ENCODE peak calls at places on chromosomes 4 and X, in six cellular contexts. V is left lung; W is activated naive CD8-positive, alpha-beta T cell treated with anti-CD3 and anti-CD28 coated beads for 36 hours; Z is ACHN; J is stimulated activated CD4-positive, alpha-beta T cell treated with anti-CD3 and anti-CD28 coated beads, Interleukin-4, amount 100 ng/mL, for 48 hours; D is SJSA1. U is an unnamed sample.

GRCh38 chr4:68591204-68591603 is 15.1 kb upstream of the UGT2B17 start:
- DNase-seq in V (no peak), W (no peak), Z (peak; percentile 4), J (no peak), D (no peak), U (no peak)

GRCh38 chrX:46777971-46778810 is 19.3 kb upstream of the SLC9A7 start:
- DNase-seq in V (no peak), W (no peak), Z (no peak), J (no peak), D (peak; percentile 37), U (no peak)

GRCh38 chrX:9171841-9172240 is 137.9 kb upstream of the FAM9B start:
- DNase-seq in V (no peak), W (no peak), Z (peak; percentile 86), J (no peak), D (no peak), U (no peak)

GRCh38 chr4:173333658-173334084 is 487 bp downstream of the HMGB2 start:
- DNase-seq in V (peak; percentile 91), W (peak; percentile 41), Z (peak; percentile 30), J (no peak), D (no peak), U (peak; percentile 93)

GRCh38 chr4:183096276-183096965 is 2.6 kb upstream of the WWC2 start:
- DNase-seq in V (no peak), W (no peak), Z (no peak), J (no peak), D (no peak), U (no peak)

GRCh38 chr4:76594152-76594551 is 159.1 kb downstream of the SHROOM3 start:
- DNase-seq in V (no peak), W (no peak), Z (no peak), J (no peak), D (no peak), U (no peak)

GRCh38 chrX:153689654-153690465 is 2.1 kb downstream of the SLC6A8 start:
- DNase-seq in V (no peak), W (no peak), Z (peak; percentile 12), J (no peak), D (no peak), U (peak; percentile 61)

GRCh38 chr4:179095585-179096228 is 1653.5 kb upstream of the AGA start:
- DNase-seq in V (no peak), W (no peak), Z (peak; percentile 52), J (no peak), D (no peak), U (no peak)

GRCh38 chrX:49268702-49269009 is 937 bp upstream of the PPP1R3F start:
- DNase-seq in V (no peak), W (no peak), Z (no peak), J (no peak), D (no peak), U (no peak)

GRCh38 chrX:3550160-3550765 is 163.2 kb downstream of the PRKX start:
- DNase-seq in V (no peak), W (no peak), Z (peak; percentile 7), J (no peak), D (no peak), U (no peak)

GRCh38 chrX:13716905-13717304 is 17.5 kb downstream of the TRAPPC2 start:
- DNase-seq in V (no peak), W (no peak), Z (no peak), J (no peak), D (no peak), U (no peak)

GRCh38 chr4:154927126-154927525 is 146.1 kb downstream of the RBM46 start:
- DNase-seq in V (no peak), W (no peak), Z (no peak), J (no peak), D (no peak), U (no peak)

GRCh38 chr4:89539374-89539773 is 231.8 kb upstream of the GPRIN3 start:
- DNase-seq in V (no peak), W (no peak), Z (no peak), J (no peak), D (peak; percentile 63), U (no peak)

GRCh38 chr4:23819041-23819511 is 70.8 kb downstream of the PPARGC1A start:
- DNase-seq in V (no peak), W (no peak), Z (peak; percentile 78), J (no peak), D (no peak), U (no peak)

GRCh38 chr4:79852305-79852730 is 220.7 kb downstream of the ANTXR2 start:
- DNase-seq in V (no peak), W (no peak), Z (no peak), J (no peak), D (no peak), U (peak; percentile 57)

GRCh38 chr4:105526656-105527055 is 25.8 kb upstream of the ARHGEF38 start:
- DNase-seq in V (peak; percentile 51), W (no peak), Z (no peak), J (no peak), D (no peak), U (peak; percentile 57)

GRCh38 chr4:81523672-81524436 is 52.1 kb upstream of the RASGEF1B start:
- DNase-seq in V (no peak), W (no peak), Z (no peak), J (no peak), D (no peak), U (no peak)

GRCh38 chrX:36867143-36867542 is 141.0 kb upstream of the FAM47C start:
- DNase-seq in V (no peak), W (no peak), Z (peak; percentile 19), J (no peak), D (peak; percentile 1), U (no peak)

GRCh38 chrX:14694631-14695030 is 165.3 kb downstream of the GLRA2 start:
- DNase-seq in V (no peak), W (no peak), Z (no peak), J (no peak), D (no peak), U (no peak)

GRCh38 chr4:62399242-62399641 is 1199.1 kb downstream of the ADGRL3 start:
- DNase-seq in V (no peak), W (no peak), Z (no peak), J (no peak), D (no peak), U (no peak)

GRCh38 chr4:26116057-26116456 is 202.0 kb downstream of the SMIM20 start:
- DNase-seq in V (no peak), W (no peak), Z (no peak), J (no peak), D (no peak), U (no peak)

GRCh38 chr4:159191989-159192388 is 89.1 kb downstream of the RAPGEF2 start:
- DNase-seq in V (no peak), W (no peak), Z (peak; percentile 78), J (no peak), D (peak; percentile 21), U (no peak)

GRCh38 chrX:63751481-63751880 is 33.5 kb downstream of the ARHGEF9 start:
- DNase-seq in V (no peak), W (no peak), Z (no peak), J (no peak), D (no peak), U (no peak)

GRCh38 chrX:49185062-49185394 is 1.1 kb downstream of the PRICKLE3 start:
- DNase-seq in V (no peak), W (no peak), Z (peak; percentile 16), J (no peak), D (no peak), U (no peak)

GRCh38 chrX:113935516-113935915 is 648.4 kb upstream of the HTR2C start:
- DNase-seq in V (no peak), W (no peak), Z (no peak), J (no peak), D (no peak), U (no peak)

GRCh38 chrX:33735182-33735581 is 396.9 kb downstream of the FAM47A start:
- DNase-seq in V (no peak), W (no peak), Z (no peak), J (no peak), D (no peak), U (no peak)

GRCh38 chrX:22800360-22800759 is 199.4 kb upstream of the DDX53 start:
- DNase-seq in V (no peak), W (no peak), Z (peak; percentile 73), J (no peak), D (peak; percentile 68), U (peak; percentile 37)

GRCh38 chr4:26992657-26993361 is 132.2 kb downstream of the STIM2 start:
- DNase-seq in V (no peak), W (peak; percentile 33), Z (no peak), J (no peak), D (no peak), U (no peak)

GRCh38 chrX:37825225-37825842 is 22.0 kb downstream of the DYNLT3 start:
- DNase-seq in V (no peak), W (peak; percentile 18), Z (peak; percentile 18), J (peak; percentile 7), D (peak; percentile 14), U (no peak)

GRCh38 chrX:39869846-39870601 is 227.7 kb downstream of the BCOR start:
- DNase-seq in V (no peak), W (peak; percentile 74), Z (peak; percentile 22), J (peak; percentile 42), D (peak; percentile 38), U (no peak)

GRCh38 chr4:73875401-73875800 is 6.2 kb downstream of the CXCL1 start:
- DNase-seq in V (no peak), W (no peak), Z (no peak), J (no peak), D (no peak), U (no peak)

GRCh38 chr4:3239998-3240920 is 8.7 kb upstream of the MSANTD1 start:
- DNase-seq in V (peak; percentile 79), W (no peak), Z (no peak), J (no peak), D (no peak), U (no peak)

GRCh38 chr4:73777612-73778011 is 37.2 kb downstream of the CXCL8 start:
- DNase-seq in V (no peak), W (no peak), Z (peak; percentile 25), J (no peak), D (no peak), U (no peak)

GRCh38 chrX:153926863-153927685 is 1.0 kb upstream of the ARHGAP4 start:
- DNase-seq in V (peak; percentile 86), W (peak; percentile 79), Z (no peak), J (peak; percentile 43), D (no peak), U (peak; percentile 85)

GRCh38 chrX:69415698-69416097 is 88.4 kb upstream of the NALF2 start:
- DNase-seq in V (no peak), W (no peak), Z (no peak), J (no peak), D (no peak), U (no peak)

GRCh38 chr4:118285931-118286330 is 66.9 kb downstream of the PRSS12 start:
- DNase-seq in V (no peak), W (no peak), Z (no peak), J (no peak), D (no peak), U (no peak)

GRCh38 chr4:123343400-123344060 is 53.1 kb upstream of the SPRY1 start:
- DNase-seq in V (no peak), W (no peak), Z (no peak), J (no peak), D (no peak), U (no peak)